ENCODE peak calls at places on chromosome 22, in five cellular contexts. N is fibroblast of gingiva; V is T-cell; D is amniotic epithelial cell; U is activated CD8-positive, alpha-beta T cell treated with anti-CD3 and anti-CD28 coated beads, Interleukin-2, amount 10 ng/mL, durations not matched to agents 7 days and 5 days. T is an unnamed sample.

GRCh38 chr22:47604563-47604962 is 842.1 kb downstream of the TBC1D22A start:
- DNase-seq in N (no peak), V (no peak), D (no peak), U (no peak), T (no peak)

GRCh38 chr22:39348909-39349505 is 784 bp upstream of the SYNGR1 start:
- DNase-seq in N (no peak), V (no peak), D (no peak), U (no peak), T (no peak)

GRCh38 chr22:49996192-49996531 is 16.4 kb downstream of the IL17REL start:
- DNase-seq in N (no peak), V (no peak), D (no peak), U (no peak), T (no peak)

GRCh38 chr22:42887114-42887513 is 30.0 kb upstream of the ARFGAP3 start:
- DNase-seq in N (no peak), V (no peak), D (no peak), U (no peak), T (no peak)

GRCh38 chr22:30014244-30014643 is 66.0 kb upstream of the HORMAD2 start:
- DNase-seq in N (no peak), V (no peak), D (no peak), U (no peak), T (no peak)

GRCh38 chr22:44596726-44597125 is 98.7 kb upstream of the RTL6 start:
- DNase-seq in N (no peak), V (no peak), D (no peak), U (no peak), T (no peak)

GRCh38 chr22:19809741-19810140 is 44.9 kb downstream of the GNB1L start:
- DNase-seq in N (no peak), V (no peak), D (no peak), U (no peak), T (no peak)

GRCh38 chr22:38314140-38314991 is 2.9 kb downstream of the CSNK1E start:
- DNase-seq in N (peak; percentile 21), V (no peak), D (peak; percentile 41), U (no peak), T (no peak)

GRCh38 chr22:44444341-44445306 is 53.4 kb downstream of the RTL6 start:
- DNase-seq in N (no peak), V (no peak), D (no peak), U (no peak), T (no peak)

GRCh38 chr22:41524809-41525449 is 19.3 kb downstream of the POLR3H start:
- DNase-seq in N (no peak), V (peak; percentile 74), D (peak; percentile 50), U (peak; percentile 84), T (peak; percentile 77)

GRCh38 chr22:31647516-31647915 is 14.5 kb downstream of the PISD start:
- DNase-seq in N (peak; percentile 68), V (no peak), D (peak; percentile 74), U (no peak), T (no peak)

GRCh38 chr22:29883045-29883830 is at the start of gene MTMR3:
- DNase-seq in N (peak; percentile 87), V (peak; percentile 69), D (peak; percentile 82), U (peak; percentile 93), T (peak; percentile 86)

GRCh38 chr22:22872722-22873708 is 14.6 kb upstream of the IGLL5 start:
- DNase-seq in N (no peak), V (no peak), D (no peak), U (no peak), T (no peak)

GRCh38 chr22:26718905-26719304 is 61.5 kb downstream of the MIAT start:
- DNase-seq in N (peak; percentile 93), V (no peak), D (peak; percentile 97), U (no peak), T (no peak)

GRCh38 chr22:45968003-45968650 is 8.8 kb downstream of the WNT7B start:
- DNase-seq in N (no peak), V (no peak), D (no peak), U (no peak), T (no peak)

GRCh38 chr22:41405588-41405987 is 23.8 kb downstream of the TEF start:
- DNase-seq in N (no peak), V (no peak), D (no peak), U (no peak), T (no peak)

GRCh38 chr22:42330953-42331525 is 60.6 kb upstream of the TCF20 start:
- DNase-seq in N (no peak), V (no peak), D (no peak), U (no peak), T (no peak)

GRCh38 chr22:29683536-29683935 is 36.3 kb upstream of the CABP7 start:
- DNase-seq in N (no peak), V (no peak), D (no peak), U (no peak), T (no peak)

GRCh38 chr22:50701428-50702154 is 29.0 kb downstream of the SHANK3 start:
- DNase-seq in N (no peak), V (no peak), D (no peak), U (no peak), T (no peak)

GRCh38 chr22:19514831-19515565 is 9.2 kb downstream of the CLDN5 start:
- DNase-seq in N (no peak), V (no peak), D (peak; percentile 8), U (no peak), T (no peak)

GRCh38 chr22:21450320-21450831 is 16.8 kb upstream of the TMEM191C start:
- DNase-seq in N (no peak), V (no peak), D (no peak), U (no peak), T (no peak)

GRCh38 chr22:24404561-24405275 is 22.7 kb upstream of the ADORA2A start:
- DNase-seq in N (no peak), V (no peak), D (no peak), U (no peak), T (no peak)

GRCh38 chr22:37449281-37449680 is 22.0 kb upstream of the ELFN2 start:
- DNase-seq in N (no peak), V (no peak), D (peak; percentile 23), U (no peak), T (no peak)

GRCh38 chr22:49367016-49367697 is 460.5 kb downstream of the BRD1 start:
- DNase-seq in N (no peak), V (no peak), D (no peak), U (peak; percentile 7), T (no peak)

GRCh38 chr22:37549704-37550059 is 10.6 kb upstream of the CDC42EP1 start:
- DNase-seq in N (peak; percentile 76), V (no peak), D (peak; percentile 89), U (no peak), T (no peak)

GRCh38 chr22:39318507-39319283 is 728 bp downstream of the RPL3 start:
- DNase-seq in N (no peak), V (peak; percentile 40), D (no peak), U (peak; percentile 52), T (no peak)

GRCh38 chr22:46150615-46151423 is 493 bp downstream of the PPARA start:
- DNase-seq in N (no peak), V (peak; percentile 39), D (no peak), U (peak; percentile 63), T (peak; percentile 50)

GRCh38 chr22:49765951-49766350 is 61.7 kb downstream of the BRD1 start:
- DNase-seq in N (no peak), V (no peak), D (no peak), U (no peak), T (no peak)

GRCh38 chr22:30023099-30023498 is 57.2 kb upstream of the HORMAD2 start:
- DNase-seq in N (no peak), V (no peak), D (no peak), U (no peak), T (no peak)

GRCh38 chr22:41028841-41029240 is 63.6 kb upstream of the EP300 start:
- DNase-seq in N (peak; percentile 93), V (no peak), D (peak; percentile 99), U (no peak), T (no peak)

GRCh38 chr22:38462960-38463784 is 4.7 kb upstream of the KDELR3 start:
- DNase-seq in N (no peak), V (no peak), D (peak; percentile 77), U (no peak), T (no peak)

T was measured in CD4-positive, alpha-beta memory T cell.